ENCODE peak calls at places on chromosomes 4 and X, in seven cellular contexts. Y, K, R, Q, F, E and J are unnamed samples.

GRCh38 chrX:131572372-131573014 is 28.6 kb downstream of the OR13H1 start:
- DNase-seq in Y (no peak), K (no peak), R (peak), Q (no peak), F (no peak), E (peak), J (no peak)

GRCh38 chr4:951594-952468 is 19.6 kb downstream of the TMEM175 start:
- DNase-seq in Y (no peak), K (no peak), R (no peak), Q (no peak), F (peak), E (no peak), J (no peak)

GRCh38 chr4:105022811-105023667 is 123.6 kb upstream of the TET2 start:
- DNase-seq in Y (no peak), K (peak), R (peak), Q (peak), F (no peak), E (peak), J (no peak)

GRCh38 chrX:41799661-41800060 is 75.7 kb downstream of the GPR82 start:
- DNase-seq in Y (no peak), K (no peak), R (no peak), Q (no peak), F (no peak), E (no peak), J (no peak)

GRCh38 chr4:104465201-104465600 is 29.5 kb downstream of the CXXC4 start:
- DNase-seq in Y (no peak), K (no peak), R (no peak), Q (peak), F (no peak), E (peak), J (no peak)

GRCh38 chr4:185726931-185727330 is 85.1 kb downstream of the SORBS2 start:
- DNase-seq in Y (no peak), K (peak), R (peak), Q (peak), F (no peak), E (peak), J (no peak)

GRCh38 chr4:53043900-53044650 is 182.0 kb downstream of the RASL11B start:
- DNase-seq in Y (no peak), K (peak), R (no peak), Q (no peak), F (no peak), E (no peak), J (no peak)

GRCh38 chrX:138982350-138982749 is 270.8 kb upstream of the FGF13 start:
- DNase-seq in Y (no peak), K (no peak), R (no peak), Q (no peak), F (no peak), E (no peak), J (no peak)

GRCh38 chrX:110915120-110915519 is 119.5 kb upstream of the CHRDL1 start:
- DNase-seq in Y (no peak), K (peak), R (peak), Q (peak), F (no peak), E (peak), J (peak)

GRCh38 chr4:129043523-129043922 is 49.8 kb downstream of the SCLT1 start:
- DNase-seq in Y (no peak), K (peak), R (peak), Q (peak), F (no peak), E (peak), J (peak)

GRCh38 chrX:103155201-103155600 is 59.7 kb upstream of the BEX4 start:
- DNase-seq in Y (no peak), K (peak), R (no peak), Q (peak), F (no peak), E (peak), J (no peak)

GRCh38 chr4:154082760-154083530 is 294.1 kb upstream of the SFRP2 start:
- DNase-seq in Y (no peak), K (peak), R (no peak), Q (peak), F (no peak), E (no peak), J (no peak)

GRCh38 chr4:4339504-4340085 is 47.3 kb upstream of the NSG1 start:
- DNase-seq in Y (peak), K (peak), R (no peak), Q (peak), F (no peak), E (no peak), J (no peak)

GRCh38 chr4:184312126-184312525 is 94.5 kb upstream of the ENPP6 start:
- DNase-seq in Y (no peak), K (no peak), R (no peak), Q (no peak), F (no peak), E (no peak), J (no peak)

GRCh38 chrX:107878106-107878505 is 52.4 kb downstream of the MID2 start:
- DNase-seq in Y (no peak), K (peak), R (no peak), Q (no peak), F (no peak), E (no peak), J (no peak)

GRCh38 chr4:17077105-17077504 is 178.7 kb upstream of the LDB2 start:
- DNase-seq in Y (no peak), K (no peak), R (no peak), Q (no peak), F (no peak), E (no peak), J (no peak)

DNA sequence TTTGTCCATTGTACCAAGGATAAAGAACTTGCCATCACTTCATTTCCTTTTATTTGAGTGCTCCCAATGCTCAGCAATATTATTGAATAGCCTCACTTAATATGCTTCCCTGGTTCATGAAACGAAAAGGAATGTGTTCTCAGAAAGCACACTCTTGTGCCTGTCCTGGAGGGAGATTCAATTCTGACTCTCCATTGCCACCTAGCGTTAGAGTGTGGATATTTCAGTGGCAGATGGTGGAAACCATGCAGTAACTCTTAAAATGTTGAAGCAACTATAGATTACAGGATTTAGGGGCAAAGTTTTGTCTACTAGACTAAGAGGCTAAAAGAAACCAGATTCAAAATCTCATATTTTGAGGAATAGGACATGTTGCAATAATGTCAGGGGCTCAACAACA is 36.0 kb downstream of the GAB3 start:
- DNase-seq in Y (no peak), K (peak), R (peak), Q (peak), F (no peak), E (peak), J (no peak)
- TF ChIP-seq CTCF in Y (peak), K (peak), R (peak), Q (peak), F (peak), E (peak), J (peak)

GRCh38 chrX:150085881-150086280 is 147.6 kb upstream of the EOLA2 start:
- DNase-seq in Y (no peak), K (peak), R (peak), Q (peak), F (no peak), E (peak), J (no peak)

GRCh38 chrX:150088042-150088441 is 149.8 kb upstream of the EOLA2 start:
- DNase-seq in Y (no peak), K (no peak), R (no peak), Q (no peak), F (no peak), E (no peak), J (no peak)

GRCh38 chrX:150088766-150089518 is 150.7 kb upstream of the EOLA2 start:
- DNase-seq in Y (no peak), K (no peak), R (no peak), Q (no peak), F (no peak), E (no peak), J (no peak)

GRCh38 chrX:150086371-150086770 is 148.1 kb upstream of the EOLA2 start:
- DNase-seq in Y (no peak), K (no peak), R (no peak), Q (no peak), F (no peak), E (no peak), J (no peak)

DNA sequence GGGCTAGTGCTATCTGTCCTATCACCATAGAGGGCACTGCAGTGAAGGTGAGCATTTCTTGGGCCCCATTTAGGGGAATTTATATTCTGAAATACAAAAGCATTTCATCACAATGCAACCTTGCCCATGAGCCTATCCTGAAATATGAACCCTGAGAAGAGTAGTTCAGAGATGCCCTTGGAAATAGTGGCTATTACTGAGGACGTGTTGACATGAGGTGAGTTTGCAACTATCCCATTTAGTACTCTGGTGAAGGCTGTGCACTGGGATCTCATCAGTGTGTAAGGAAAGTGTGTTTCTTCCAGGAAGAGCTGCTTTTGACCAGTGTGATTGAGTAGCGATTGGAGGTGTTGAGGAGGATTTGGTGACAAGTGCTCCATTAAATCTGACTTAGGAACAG is 149.3 kb upstream of the EOLA2 start:
- DNase-seq in Y (no peak), K (no peak), R (no peak), Q (no peak), F (no peak), E (no peak), J (no peak)
- TF ChIP-seq CTCF in Y (no peak), K (no peak), R (no peak), Q (no peak), F (no peak), E (no peak), J (no peak)

DNA sequence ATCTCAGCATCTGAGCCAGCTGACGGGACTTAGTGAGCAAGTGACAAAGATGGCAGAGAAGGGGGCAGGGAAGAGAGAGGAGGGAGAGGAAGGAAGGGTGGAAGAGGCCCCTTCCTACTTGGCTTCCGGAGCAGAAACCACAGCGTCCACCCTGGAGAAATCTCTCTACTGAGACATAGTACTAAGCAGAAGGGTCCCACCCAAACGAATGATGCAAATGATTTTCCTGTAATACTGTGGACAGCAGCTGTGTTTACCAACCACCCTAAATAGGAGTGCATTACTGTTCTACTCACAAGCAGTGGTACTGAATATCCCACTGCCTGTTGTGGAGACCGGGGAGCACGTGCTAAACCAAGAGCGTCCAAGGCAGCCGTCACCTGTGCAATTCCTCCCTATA is 29.4 kb downstream of the DTHD1 start:
- DNase-seq in Y (no peak), K (no peak), R (no peak), Q (no peak), F (no peak), E (no peak), J (no peak)
- TF ChIP-seq CTCF in Y (no peak), K (no peak), R (no peak), Q (no peak), F (no peak), E (no peak), J (no peak)

GRCh38 chr4:107035711-107036601 is at the start of gene DKK2:
- DNase-seq in Y (peak), K (peak), R (peak), Q (peak), F (no peak), E (no peak), J (no peak)

GRCh38 chr4:107034982-107035710 is 967 bp downstream of the DKK2 start:
- DNase-seq in Y (peak), K (peak), R (peak), Q (peak), F (no peak), E (peak), J (no peak)

GRCh38 chr4:107034091-107034698 is 1.9 kb downstream of the DKK2 start:
- DNase-seq in Y (peak), K (peak), R (peak), Q (peak), F (no peak), E (peak), J (no peak)

GRCh38 chr4:107036602-107037151 is 564 bp upstream of the DKK2 start:
- DNase-seq in Y (no peak), K (no peak), R (no peak), Q (no peak), F (no peak), E (no peak), J (no peak)

GRCh38 chr4:107037188-107037587 is 1.1 kb upstream of the DKK2 start:
- DNase-seq in Y (peak), K (peak), R (peak), Q (peak), F (peak), E (no peak), J (no peak)
- TF ChIP-seq CTCF in Y (no peak), K (peak), R (peak), Q (peak), F (peak), E (peak), J (peak)

DNA sequence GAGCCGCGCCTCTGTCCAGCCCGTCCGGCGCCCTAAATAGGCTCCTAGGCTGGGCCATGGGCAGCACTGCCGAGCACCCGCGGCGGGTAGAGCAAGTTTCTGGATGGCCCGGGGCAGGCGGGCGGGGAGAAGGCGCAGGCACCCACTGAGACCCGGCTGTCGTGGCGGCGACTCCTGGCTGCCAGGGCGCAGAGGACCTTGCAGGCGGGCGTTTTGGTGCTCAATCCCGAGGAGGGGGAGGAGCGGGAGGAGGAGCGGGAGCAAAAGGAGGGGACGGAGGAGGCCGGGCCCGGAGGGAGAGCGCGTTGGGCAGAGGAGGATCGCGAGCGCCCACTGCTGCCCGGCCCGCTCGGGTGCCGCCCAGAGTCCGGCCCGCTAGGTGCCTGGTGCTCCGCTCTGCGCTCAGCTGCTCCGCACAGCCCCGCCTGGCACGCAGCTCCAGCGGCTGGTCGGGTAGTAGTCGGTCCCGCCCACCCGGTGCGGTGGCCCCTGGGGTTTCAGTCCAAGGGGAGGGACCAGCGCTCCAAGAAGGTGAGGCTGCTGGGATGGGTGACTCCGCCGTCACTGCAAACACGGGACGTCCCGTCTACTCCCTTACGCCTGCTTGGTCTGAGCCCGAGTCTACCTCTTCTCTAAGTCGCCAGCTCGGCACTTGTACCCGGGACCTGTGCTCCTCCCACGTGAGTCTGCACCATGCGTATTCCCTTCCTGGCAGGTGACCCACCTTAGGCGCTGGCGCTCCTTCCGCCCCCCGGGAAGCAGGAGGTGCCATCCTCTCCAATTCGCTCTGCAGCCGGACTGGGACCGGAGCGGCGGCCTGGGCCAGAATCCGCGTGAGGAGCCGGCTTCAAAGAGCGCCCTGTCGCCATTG is at the start of gene HS3ST1:
- DNase-seq in Y (peak), K (peak), R (peak), Q (peak), F (peak), E (peak), J (no peak)
- TF ChIP-seq CTCF in Y (peak), K (peak), R (peak), Q (peak), F (peak), E (peak), J (peak)